ENCODE peak calls at places on chromosomes 13 and 19, in nine cellular contexts. C, N, B, F, L, J, S, Y and P are unnamed samples.

GRCh38 chr13:28583661-28584091 is 75.3 kb upstream of the POMP start:
- DNase-seq in C (no peak), N (no peak), B (no peak), F (no peak), L (no peak), J (no peak), S (no peak), Y (no peak), P (no peak)

GRCh38 chr19:46412983-46413261 is 442 bp downstream of the CCDC8 start:
- DNase-seq in C (no peak), N (no peak), B (no peak), F (no peak), L (no peak), J (no peak), S (no peak), Y (no peak), P (no peak)

GRCh38 chr19:18049390-18049789 is 37.3 kb downstream of the IL12RB1 start:
- DNase-seq in C (no peak), N (no peak), B (no peak), F (no peak), L (no peak), J (no peak), S (no peak), Y (peak), P (no peak)

GRCh38 chr13:80778302-80778701 is 437.4 kb upstream of the SPRY2 start:
- DNase-seq in C (no peak), N (no peak), B (no peak), F (peak), L (no peak), J (no peak), S (no peak), Y (no peak), P (no peak)

GRCh38 chr13:113322043-113322461 is 25.0 kb downstream of the LAMP1 start:
- DNase-seq in C (no peak), N (no peak), B (no peak), F (no peak), L (no peak), J (no peak), S (no peak), Y (no peak), P (no peak)

GRCh38 chr13:38844581-38844980 is 146.1 kb downstream of the STOML3 start:
- DNase-seq in C (no peak), N (no peak), B (no peak), F (no peak), L (no peak), J (no peak), S (no peak), Y (no peak), P (no peak)

GRCh38 chr19:53545271-53546065 is 7.5 kb downstream of the ZNF331 start:
- DNase-seq in C (no peak), N (peak), B (no peak), F (peak), L (no peak), J (no peak), S (no peak), Y (no peak), P (no peak)

GRCh38 chr19:16660763-16661479 is at the start of gene TMEM38A:
- DNase-seq in C (peak), N (peak), B (peak), F (peak), L (peak), J (no peak), S (peak), Y (no peak), P (no peak)

GRCh38 chr19:38650911-38651584 is 3.6 kb downstream of the ACTN4 start:
- DNase-seq in C (no peak), N (peak), B (no peak), F (peak), L (no peak), J (no peak), S (no peak), Y (no peak), P (no peak)

GRCh38 chr19:17234911-17235617 is 9.0 kb downstream of the OCEL1 start:
- DNase-seq in C (no peak), N (peak), B (peak), F (peak), L (peak), J (no peak), S (peak), Y (no peak), P (no peak)

GRCh38 chr19:17327654-17328516 is 6.8 kb downstream of the ANO8 start:
- DNase-seq in C (peak), N (no peak), B (peak), F (no peak), L (peak), J (no peak), S (peak), Y (no peak), P (no peak)

GRCh38 chr19:18785179-18786124 is 5.7 kb downstream of the COMP start:
- DNase-seq in C (peak), N (peak), B (peak), F (peak), L (peak), J (no peak), S (peak), Y (no peak), P (peak)

GRCh38 chr13:97257800-97258799 is 36.0 kb downstream of the MBNL2 start:
- DNase-seq in C (no peak), N (peak), B (no peak), F (peak), L (peak), J (no peak), S (no peak), Y (no peak), P (no peak)

GRCh38 chr13:36029171-36029570 is 102.0 kb downstream of the DCLK1 start:
- DNase-seq in C (no peak), N (peak), B (no peak), F (peak), L (no peak), J (no peak), S (no peak), Y (no peak), P (no peak)

GRCh38 chr13:99614465-99614885 is 113.2 kb downstream of the TM9SF2 start:
- DNase-seq in C (no peak), N (no peak), B (peak), F (peak), L (peak), J (no peak), S (peak), Y (peak), P (no peak)

GRCh38 chr13:21703846-21704245 is 33.0 kb downstream of the FGF9 start:
- DNase-seq in C (no peak), N (peak), B (peak), F (peak), L (no peak), J (no peak), S (no peak), Y (no peak), P (no peak)

GRCh38 chr13:105414639-105415038 is 1120.8 kb downstream of the EFNB2 start:
- DNase-seq in C (no peak), N (no peak), B (no peak), F (no peak), L (no peak), J (no peak), S (no peak), Y (no peak), P (no peak)